ENCODE peak calls at places on chromosome 15, in ten cellular contexts. T, B, D, P, A, U, O, E, K and C are unnamed samples.

GRCh38 chr15:63233667-63234419 is 43.6 kb upstream of the APH1B start:
- DNase-seq in T (peak), B (no peak), D (no peak), P (no peak), A (peak), U (no peak), O (no peak), E (no peak), K (no peak), C (no peak)

GRCh38 chr15:57034613-57035012 is 116.2 kb downstream of the TCF12 start:
- DNase-seq in T (no peak), B (no peak), D (no peak), P (no peak), A (no peak), U (no peak), O (no peak), E (no peak), K (no peak), C (no peak)

GRCh38 chr15:68644996-68645395 is 66.2 kb downstream of the CORO2B start:
- DNase-seq in T (no peak), B (no peak), D (no peak), P (no peak), A (no peak), U (no peak), O (no peak), E (no peak), K (no peak), C (no peak)

GRCh38 chr15:79209116-79209515 is 73.4 kb upstream of the ANKRD34C start:
- DNase-seq in T (no peak), B (no peak), D (no peak), P (no peak), A (no peak), U (no peak), O (no peak), E (no peak), K (no peak), C (no peak)

GRCh38 chr15:82263350-82263749 is 732 bp downstream of the SAXO2 start:
- DNase-seq in T (no peak), B (no peak), D (no peak), P (no peak), A (peak), U (no peak), O (no peak), E (no peak), K (no peak), C (peak)

GRCh38 chr15:101528917-101529299 is 39.4 kb upstream of the PCSK6 start:
- DNase-seq in T (no peak), B (no peak), D (no peak), P (no peak), A (no peak), U (no peak), O (no peak), E (no peak), K (no peak), C (no peak)

GRCh38 chr15:68192804-68193521 is 12.2 kb downstream of the CALML4 start:
- DNase-seq in T (no peak), B (no peak), D (no peak), P (no peak), A (peak), U (no peak), O (no peak), E (no peak), K (no peak), C (no peak)

GRCh38 chr15:66841953-66842681 is 140.1 kb downstream of the SMAD6 start:
- DNase-seq in T (peak), B (peak), D (peak), P (peak), A (peak), U (no peak), O (peak), E (peak), K (peak), C (peak)

GRCh38 chr15:83289160-83289559 is 4.7 kb upstream of the BNC1 start:
- DNase-seq in T (no peak), B (no peak), D (no peak), P (no peak), A (peak), U (no peak), O (no peak), E (no peak), K (no peak), C (no peak)

GRCh38 chr15:48754011-48754410 is 56.9 kb downstream of the CEP152 start:
- DNase-seq in T (no peak), B (no peak), D (no peak), P (no peak), A (no peak), U (no peak), O (no peak), E (no peak), K (peak), C (no peak)

GRCh38 chr15:52466134-52466701 is 62.5 kb downstream of the MYO5A start:
- DNase-seq in T (no peak), B (no peak), D (peak), P (peak), A (peak), U (peak), O (no peak), E (no peak), K (no peak), C (no peak)
- TF ChIP-seq CTCF in T (no peak), B (no peak), D (no peak), P (no peak), A (no peak), U (peak), O (no peak), E (no peak), K (no peak), C (no peak)

DNA sequence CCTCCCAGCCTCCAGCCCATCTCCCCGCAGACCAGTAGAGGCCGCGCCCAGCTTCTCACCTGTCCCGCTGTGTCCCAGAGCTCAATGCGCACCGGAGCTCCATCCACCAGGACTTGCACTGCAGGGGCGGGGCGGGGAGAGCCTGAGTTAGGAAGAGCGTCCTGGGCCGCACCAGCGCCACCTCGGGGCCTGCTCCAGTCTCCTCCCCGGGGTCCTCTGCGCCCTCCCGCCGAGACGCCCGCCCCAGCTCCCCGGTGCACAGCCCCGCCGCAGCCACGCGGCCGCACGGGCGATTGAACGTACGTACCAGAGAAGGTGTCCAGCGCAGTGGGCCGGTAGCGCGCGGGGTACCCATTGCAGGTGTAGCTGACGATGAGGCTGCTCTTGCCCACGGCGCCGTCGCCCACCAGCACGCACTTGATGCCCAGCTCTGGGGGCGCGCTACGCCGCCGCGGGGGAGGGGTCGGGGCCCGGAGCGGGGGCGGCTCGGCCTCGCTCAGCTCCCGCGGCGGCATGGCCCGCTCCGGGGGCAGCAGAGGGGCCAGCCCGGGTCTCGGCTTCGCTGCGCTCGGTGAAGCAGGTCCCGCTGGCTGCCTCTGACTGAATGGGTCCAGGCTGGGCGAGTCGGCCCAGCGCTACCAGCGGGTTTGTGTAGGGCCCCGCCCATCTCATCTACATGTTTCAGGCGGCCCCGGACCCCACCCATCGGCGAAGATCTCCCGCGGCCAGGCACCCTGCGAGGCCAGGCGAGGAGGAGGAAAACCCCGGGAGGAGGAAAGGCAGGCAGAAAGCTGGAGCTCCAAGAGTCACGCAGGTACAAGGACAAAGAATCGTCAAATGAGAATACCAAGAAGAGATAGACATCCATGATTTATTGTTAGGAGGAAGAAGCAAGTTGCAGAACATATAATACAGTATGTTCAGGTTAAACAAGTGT is at the start of gene RHOV:
- DNase-seq in T (peak), B (peak), D (no peak), P (peak), A (peak), U (peak), O (peak), E (peak), K (no peak), C (peak)
- TF ChIP-seq CTCF in T (peak), B (no peak), D (no peak), P (no peak), A (peak), U (peak), O (no peak), E (no peak), K (peak), C (no peak)

DNA sequence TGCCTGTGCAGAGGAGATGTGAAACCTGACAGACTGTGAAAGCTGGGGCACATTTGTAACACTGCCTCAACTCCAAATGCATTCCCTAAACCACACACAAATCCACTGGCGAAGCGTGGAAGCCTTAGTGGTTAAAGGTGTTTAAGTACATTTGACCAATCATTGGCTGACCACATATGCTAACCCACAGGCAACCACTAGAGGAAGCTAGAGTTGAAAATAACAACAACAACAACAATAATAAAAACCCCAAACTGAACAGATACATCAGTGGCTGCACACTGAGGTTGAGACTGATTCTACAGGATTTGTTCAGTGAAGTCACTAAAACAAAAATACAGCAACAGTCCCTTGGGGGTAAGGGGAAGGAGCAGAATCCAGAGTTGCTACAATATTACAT is 129.7 kb downstream of the TJP1 start:
- DNase-seq in T (no peak), B (no peak), D (no peak), P (no peak), A (no peak), U (no peak), O (no peak), E (no peak), K (no peak), C (no peak)
- TF ChIP-seq CTCF in T (no peak), B (no peak), D (no peak), P (no peak), A (peak), U (no peak), O (no peak), E (peak), K (peak), C (no peak)

GRCh38 chr15:28921925-28922711 is 36.3 kb downstream of the APBA2 start:
- DNase-seq in T (no peak), B (no peak), D (no peak), P (no peak), A (no peak), U (no peak), O (no peak), E (no peak), K (no peak), C (no peak)
- TF ChIP-seq CTCF in T (no peak), B (no peak), D (no peak), P (no peak), A (no peak), U (peak), O (no peak), E (peak), K (no peak), C (no peak)

DNA sequence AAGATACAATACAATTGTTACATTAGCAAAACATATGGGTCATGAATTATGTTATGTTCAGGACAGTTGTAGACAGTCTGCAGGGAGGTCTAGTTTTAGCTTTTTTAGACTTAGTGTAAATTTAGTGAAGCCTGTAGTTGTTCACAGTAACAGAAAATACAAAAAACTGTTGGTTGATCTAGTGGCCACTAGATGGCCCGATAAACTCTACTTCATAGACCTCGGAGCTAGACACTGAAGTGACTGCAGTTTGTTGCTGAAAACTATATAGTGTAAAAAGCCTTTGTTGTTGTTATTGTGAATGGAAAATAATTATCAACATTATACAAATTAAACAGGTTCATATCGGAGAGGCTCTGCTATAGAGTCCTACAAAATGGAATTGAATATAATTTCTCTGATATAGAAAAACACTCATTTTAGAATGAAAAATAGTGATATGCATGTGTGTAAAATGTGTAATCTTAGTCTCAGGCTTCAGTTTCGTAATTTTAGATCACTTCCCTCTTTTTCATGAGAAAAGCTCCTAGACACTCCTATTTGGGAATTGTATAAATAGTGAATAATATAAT is 18.3 kb downstream of the MAGEL2 start:
- DNase-seq in T (no peak), B (no peak), D (no peak), P (no peak), A (no peak), U (no peak), O (no peak), E (no peak), K (no peak), C (no peak)
- TF ChIP-seq CTCF in T (no peak), B (peak), D (no peak), P (no peak), A (peak), U (no peak), O (no peak), E (peak), K (peak), C (no peak)

GRCh38 chr15:72156928-72157327 is 38.7 kb downstream of the SENP8 start:
- DNase-seq in T (no peak), B (no peak), D (no peak), P (no peak), A (no peak), U (no peak), O (no peak), E (no peak), K (no peak), C (no peak)

GRCh38 chr15:72155021-72155621 is 36.9 kb downstream of the SENP8 start:
- DNase-seq in T (peak), B (no peak), D (peak), P (peak), A (peak), U (no peak), O (peak), E (no peak), K (no peak), C (peak)

GRCh38 chr15:72153269-72153668 is 35.1 kb downstream of the SENP8 start:
- DNase-seq in T (peak), B (no peak), D (no peak), P (no peak), A (no peak), U (no peak), O (no peak), E (no peak), K (no peak), C (no peak)

GRCh38 chr15:72154316-72154715 is 36.1 kb downstream of the SENP8 start:
- DNase-seq in T (no peak), B (no peak), D (no peak), P (no peak), A (no peak), U (no peak), O (no peak), E (no peak), K (no peak), C (no peak)

DNA sequence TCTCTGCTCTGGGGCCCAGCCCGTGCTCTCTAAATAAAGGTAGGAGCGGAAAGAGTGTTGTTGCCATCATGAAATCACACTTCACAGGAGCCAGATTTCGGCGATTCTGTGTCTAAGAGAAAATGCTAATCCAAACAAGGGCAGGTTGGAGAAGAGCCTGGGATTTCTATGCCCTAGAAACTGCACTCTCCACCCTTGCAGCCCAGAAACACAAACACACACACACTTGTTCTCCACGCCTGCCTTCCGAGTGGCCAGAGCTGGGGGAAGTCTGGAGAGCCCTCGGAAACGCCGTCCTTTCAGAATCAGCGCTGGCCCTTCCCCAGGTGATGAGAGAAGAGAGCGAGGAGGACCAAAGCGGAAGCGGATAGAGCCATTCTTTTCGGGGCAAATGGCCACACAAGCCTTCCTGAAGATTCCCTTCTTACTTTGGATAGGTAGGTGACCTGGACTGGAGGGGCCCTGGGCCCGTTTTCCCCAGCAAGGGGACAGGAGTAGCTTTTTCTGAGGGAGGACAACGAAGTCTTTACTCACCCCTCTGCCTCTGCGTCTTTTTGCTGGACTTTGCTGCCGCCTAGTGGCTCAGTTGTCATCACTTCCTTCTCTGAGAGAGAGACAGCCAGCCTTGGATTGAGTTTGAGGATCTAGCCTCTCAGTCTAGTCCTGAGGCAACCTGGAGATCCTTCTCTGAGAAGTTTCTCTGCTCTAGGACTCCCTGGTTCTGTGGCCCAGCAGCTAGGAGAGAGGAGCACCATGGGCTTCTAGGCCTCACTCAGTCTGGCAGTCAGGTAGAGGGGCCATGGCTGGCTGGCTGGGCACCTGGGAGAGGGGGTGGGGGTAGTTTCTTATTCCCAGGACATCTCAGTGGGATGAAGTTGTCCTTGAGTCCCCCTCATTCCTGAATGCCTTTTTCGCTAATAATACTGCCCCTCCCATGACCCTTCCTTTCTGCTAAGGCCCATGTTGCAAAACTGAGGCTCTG is 37.7 kb downstream of the SENP8 start:
- DNase-seq in T (peak), B (peak), D (peak), P (peak), A (peak), U (peak), O (peak), E (peak), K (peak), C (peak)
- TF ChIP-seq CTCF in T (peak), B (peak), D (no peak), P (peak), A (peak), U (peak), O (peak), E (peak), K (peak), C (peak)